ENCODE peak calls at places on chromosome 1, in five cellular contexts. Q is foreskin fibroblast; N is stimulated activated CD8-positive, alpha-beta memory T cell treated with anti-CD3 and anti-CD28 coated beads, Interleukin-2, amount 100 ng/mL, for 1 hour; D is activated T-cell treated with anti-CD3 and anti-CD28 coated beads, Interleukin-2, amount 50 U/mL, for 72 hours; A is Kasumi-1. P is an unnamed sample.

GRCh38 chr1:5998906-5999301 is 6.7 kb upstream of the NPHP4 start:
- DNase-seq in D (no peak), A (no peak), N (no peak), Q (no peak), P (no peak)

GRCh38 chr1:212401838-212402582 is 12.7 kb downstream of the PACC1 start:
- DNase-seq in Q (peak), N (no peak), D (no peak), A (no peak), P (peak)

GRCh38 chr1:157138220-157139124 is at the start of gene ETV3:
- DNase-seq in A (peak), D (peak), Q (peak), N (peak), P (peak)

GRCh38 chr1:117166076-117166475 is 44.5 kb upstream of the TRIM45 start:
- DNase-seq in N (no peak), D (no peak), A (no peak), Q (no peak), P (peak)

GRCh38 chr1:30968220-30968971 is 59.8 kb upstream of the SDC3 start:
- DNase-seq in D (no peak), N (no peak), A (no peak), Q (no peak), P (no peak)

GRCh38 chr1:55466343-55466742 is 251.2 kb upstream of the USP24 start:
- DNase-seq in N (no peak), Q (peak), A (no peak), D (no peak), P (no peak)

GRCh38 chr1:74180490-74180889 is 17.5 kb downstream of the LRRIQ3 start:
- DNase-seq in D (no peak), A (no peak), Q (no peak), N (no peak), P (no peak)

GRCh38 chr1:116991918-116992317 is 9.6 kb upstream of the CD101 start:
- DNase-seq in N (no peak), Q (no peak), A (no peak), D (no peak), P (no peak)

GRCh38 chr1:226816585-226816984 is 53.8 kb upstream of the PSEN2 start:
- DNase-seq in D (no peak), A (no peak), Q (peak), N (no peak), P (peak)

GRCh38 chr1:242240061-242240460 is 241.2 kb upstream of the MAP1LC3C start:
- DNase-seq in N (no peak), D (no peak), A (no peak), Q (no peak), P (no peak)

GRCh38 chr1:156664046-156664948 is 12.9 kb downstream of the NES start:
- DNase-seq in A (no peak), D (no peak), N (no peak), Q (peak), P (no peak)

GRCh38 chr1:200034821-200035396 is 7.4 kb downstream of the NR5A2 start:
- DNase-seq in Q (peak), D (no peak), N (no peak), A (no peak), P (no peak)

GRCh38 chr1:208201241-208201640 is 42.9 kb downstream of the PLXNA2 start:
- DNase-seq in D (no peak), N (no peak), A (no peak), Q (peak), P (peak)

GRCh38 chr1:223045164-223045957 is 97.7 kb downstream of the TLR5 start:
- DNase-seq in Q (no peak), N (no peak), D (no peak), A (no peak), P (no peak)

GRCh38 chr1:215749423-215749822 is 182.3 kb downstream of the KCTD3 start:
- DNase-seq in D (no peak), Q (peak), N (no peak), A (no peak), P (peak)

GRCh38 chr1:1399870-1400575 is 888 bp upstream of the CCNL2 start:
- DNase-seq in A (no peak), Q (peak), N (no peak), D (peak), P (no peak)